ENCODE peak calls at places on chromosome 7, in nine cellular contexts. K, X, B, C, R, L, Y, J and N are unnamed samples.

GRCh38 chr7:1853619-1854520 is 183.8 kb downstream of the ELFN1 start:
- DNase-seq in C (no peak), R (no peak), K (peak), X (no peak), Y (peak), J (peak), B (no peak), L (peak), N (no peak)

GRCh38 chr7:117385340-117386124 is 41.8 kb downstream of the ASZ1 start:
- DNase-seq in K (no peak), J (no peak), C (no peak), B (no peak), L (no peak), X (peak), Y (no peak), R (no peak), N (peak)

GRCh38 chr7:127879436-127879835 is 151.8 kb downstream of the LRRC4 start:
- DNase-seq in B (no peak), C (no peak), J (no peak), Y (no peak), X (no peak), R (no peak), L (no peak), K (no peak), N (no peak)

GRCh38 chr7:114944742-114945625 is 23.1 kb downstream of the MDFIC start:
- DNase-seq in J (no peak), X (peak), L (peak), Y (peak), R (no peak), C (no peak), B (no peak), K (no peak), N (no peak)

GRCh38 chr7:26334171-26334570 is 42.5 kb downstream of the SNX10 start:
- DNase-seq in X (no peak), R (no peak), L (no peak), Y (no peak), C (no peak), J (no peak), B (no peak), K (no peak), N (no peak)

GRCh38 chr7:155796381-155797261 is 15.6 kb downstream of the SHH start:
- DNase-seq in C (no peak), B (peak), J (no peak), L (peak), Y (peak), R (peak), K (peak), X (peak), N (peak)

GRCh38 chr7:66039094-66039493 is 36.5 kb upstream of the ASL start:
- DNase-seq in R (no peak), X (no peak), L (peak), B (no peak), Y (no peak), K (no peak), J (no peak), C (no peak), N (no peak)

GRCh38 chr7:144256112-144256511 is 8.5 kb downstream of the OR2A7 start:
- DNase-seq in J (no peak), Y (no peak), K (no peak), R (no peak), X (no peak), B (no peak), L (no peak), C (no peak), N (no peak)

GRCh38 chr7:156889089-156889488 is 3.9 kb downstream of the LMBR1 start:
- DNase-seq in X (no peak), C (no peak), J (no peak), R (no peak), Y (no peak), B (no peak), K (no peak), L (no peak), N (peak)

GRCh38 chr7:110877086-110877485 is 213.8 kb upstream of the LRRN3 start:
- DNase-seq in J (no peak), L (no peak), R (no peak), X (no peak), C (no peak), Y (no peak), K (no peak), B (no peak), N (no peak)

GRCh38 chr7:128398016-128398840 is 11.6 kb downstream of the IMPDH1 start:
- DNase-seq in Y (no peak), C (no peak), R (peak), L (peak), X (peak), B (peak), K (peak), J (no peak), N (peak)